ENCODE peak calls at places on chromosomes 13 and 19, in eight cellular contexts. C is HFF-Myc, J is AG04450, M is astrocyte of the cerebellum, R is cardiac fibroblast, W is neural crest cell, L is tibial artery, F is cardiac muscle cell. Z is an unnamed sample.

GRCh38 chr19:51587264-51588191 is 16.4 kb downstream of the ZNF175 start:
- DNase-seq in J (no peak), F (no peak), L (no peak), M (no peak), R (no peak), C (no peak), W (no peak), Z (no peak)

GRCh38 chr13:53854321-53854720 is 825.7 kb downstream of the OLFM4 start:
- DNase-seq in J (no peak), M (no peak), C (no peak), L (no peak), R (no peak), W (no peak), F (no peak), Z (no peak)

GRCh38 chr19:2387367-2388288 is 27.6 kb downstream of the TMPRSS9 start:
- DNase-seq in M (no peak), J (no peak), F (no peak), R (no peak), C (no peak), L (no peak), W (no peak), Z (peak; percentile 38)

GRCh38 chr19:51091895-51092873 is 9.5 kb upstream of the KLK14 start:
- DNase-seq in W (no peak), F (no peak), M (no peak), C (no peak), L (no peak), R (no peak), J (no peak), Z (no peak)

GRCh38 chr19:3375221-3376088 is 9.1 kb downstream of the NFIC start:
- DNase-seq in L (peak; percentile 99), W (no peak), F (no peak), M (no peak), J (no peak), R (peak; percentile 87), C (no peak), Z (no peak)

GRCh38 chr13:28493740-28494536 is 990 bp downstream of the FLT1 start:
- DNase-seq in L (no peak), F (peak; percentile 61), C (no peak), W (no peak), J (no peak), R (no peak), M (no peak), Z (peak; percentile 49)

GRCh38 chr13:47298506-47298905 is 401.7 kb upstream of the HTR2A start:
- DNase-seq in C (no peak), R (peak; percentile 17), W (no peak), M (no peak), L (no peak), J (no peak), F (no peak), Z (no peak)

GRCh38 chr19:10690351-10690781 is 10.9 kb upstream of the QTRT1 start:
- DNase-seq in F (no peak), J (no peak), C (no peak), M (no peak), L (peak; percentile 76), R (peak; percentile 57), W (no peak), Z (no peak)

GRCh38 chr19:4684312-4685095 is 14.4 kb upstream of the MYDGF start:
- DNase-seq in R (no peak), F (no peak), M (no peak), L (no peak), C (no peak), W (no peak), J (no peak), Z (no peak)

GRCh38 chr19:12800344-12800732 is 1.3 kb downstream of the PRDX2 start:
- DNase-seq in M (no peak), W (no peak), J (no peak), R (no peak), L (no peak), C (no peak), F (no peak), Z (no peak)

GRCh38 chr19:38793186-38793585 is 4.2 kb downstream of the LGALS7B start:
- DNase-seq in F (no peak), R (peak; percentile 55), W (no peak), M (no peak), J (no peak), C (no peak), L (no peak), Z (no peak)

GRCh38 chr19:5156231-5156986 is 184.2 kb downstream of the PTPRS start:
- DNase-seq in F (no peak), R (no peak), M (no peak), C (no peak), L (peak; percentile 62), W (no peak), J (no peak), Z (no peak)

GRCh38 chr19:43983912-43984686 is at the start of gene ZNF155:
- DNase-seq in F (peak; percentile 95), M (peak; percentile 97), C (peak; percentile 97), L (peak; percentile 95), W (peak; percentile 72), J (peak; percentile 91), R (peak; percentile 98), Z (peak; percentile 85)

GRCh38 chr13:93227280-93227905 is 786 bp downstream of the GPC6 start:
- DNase-seq in R (peak; percentile 67), F (peak; percentile 70), W (no peak), C (no peak), M (no peak), J (no peak), L (peak; percentile 70), Z (peak; percentile 35)

GRCh38 chr13:93226065-93226622 is 463 bp upstream of the GPC6 start:
- DNase-seq in J (no peak), L (no peak), R (no peak), C (no peak), F (peak; percentile 12), M (no peak), W (no peak), Z (no peak)

GRCh38 chr13:93225610-93226009 is 997 bp upstream of the GPC6 start:
- DNase-seq in J (no peak), C (no peak), L (no peak), R (no peak), W (no peak), F (no peak), M (no peak), Z (no peak)

GRCh38 chr13:93227906-93228801 is 1.5 kb downstream of the GPC6 start:
- DNase-seq in J (no peak), W (peak; percentile 67), L (peak; percentile 86), R (peak; percentile 93), F (peak; percentile 92), M (peak; percentile 75), C (no peak), Z (peak; percentile 82)

DNA sequence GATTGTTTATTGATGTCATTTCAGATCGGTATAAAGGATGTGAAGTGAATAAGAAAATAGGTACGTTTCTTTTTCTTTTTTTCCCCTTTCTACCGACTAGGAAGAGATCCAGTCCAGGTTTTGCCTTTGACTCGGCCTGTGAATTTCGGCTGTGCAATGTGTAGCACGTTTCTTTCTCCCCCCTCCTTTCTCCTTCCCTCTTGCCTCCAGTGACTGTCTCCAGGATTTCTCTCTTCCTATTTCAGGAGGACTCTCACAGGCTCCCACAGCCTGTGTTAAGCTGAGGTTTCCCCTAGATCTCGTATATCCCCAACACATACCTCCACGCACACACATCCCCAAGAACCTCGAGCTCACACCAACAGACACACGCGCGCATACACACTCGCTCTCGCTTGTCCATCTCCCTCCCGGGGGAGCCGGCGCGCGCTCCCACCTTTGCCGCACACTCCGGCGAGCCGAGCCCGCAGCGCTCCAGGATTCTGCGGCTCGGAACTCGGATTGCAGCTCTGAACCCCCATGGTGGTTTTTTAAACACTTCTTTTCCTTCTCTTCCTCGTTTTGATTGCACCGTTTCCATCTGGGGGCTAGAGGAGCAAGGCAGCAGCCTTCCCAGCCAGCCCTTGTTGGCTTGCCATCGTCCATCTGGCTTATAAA is at the start of gene GPC6:
- DNase-seq in M (peak; percentile 93), R (peak; percentile 96), L (peak; percentile 78), W (peak; percentile 57), C (peak; percentile 82), J (peak; percentile 88), F (peak; percentile 89), Z (peak; percentile 71)
- TF ChIP-seq CTCF in M (no peak), R (no peak), L (no peak), W (no peak), C (no peak), J (no peak), F (no peak), Z (no peak)

GRCh38 chr13:101799196-101799595 is 346.7 kb downstream of the ITGBL1 start:
- DNase-seq in C (no peak), W (no peak), R (no peak), L (no peak), F (no peak), M (no peak), J (no peak), Z (no peak)
- TF ChIP-seq CTCF in C (no peak), W (no peak), R (no peak), L (no peak), F (no peak), M (no peak), J (no peak), Z (no peak)

DNA sequence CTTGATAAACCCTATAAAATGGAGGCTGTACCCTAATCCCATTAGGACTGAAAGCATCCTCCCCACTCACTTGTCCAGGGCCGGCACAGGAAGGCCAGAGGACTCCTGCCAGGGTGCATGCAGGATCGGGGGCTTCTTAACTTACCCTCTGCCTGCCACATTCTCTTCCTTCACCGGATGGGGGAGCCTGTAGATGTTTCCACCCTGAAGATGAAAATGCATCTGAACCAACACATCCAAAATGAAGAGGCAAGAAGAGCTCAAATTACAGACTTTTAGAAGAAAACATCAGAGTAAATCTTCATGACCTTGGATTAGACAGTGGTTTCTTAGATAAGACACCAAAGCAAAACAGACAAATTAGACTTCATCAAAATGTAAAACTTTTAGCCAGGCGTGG is 25.9 kb upstream of the NAPA start:
- DNase-seq in W (no peak), M (peak; percentile 9), F (peak; percentile 35), L (no peak), J (peak; percentile 11), C (no peak), R (peak; percentile 66), Z (no peak)
- TF ChIP-seq CTCF in W (peak; percentile 26), M (peak; percentile 63), F (peak; percentile 50), L (peak; percentile 28), J (peak; percentile 62), C (peak; percentile 53), R (peak; percentile 41), Z (no peak)

GRCh38 chr19:23436944-23437343 is 41.7 kb upstream of the ZNF91 start:
- DNase-seq in L (no peak), W (no peak), R (no peak), M (no peak), F (no peak), C (no peak), J (no peak), Z (no peak)
- TF ChIP-seq CTCF in L (no peak), W (peak; percentile 29), R (peak; percentile 37), M (peak; percentile 33), F (no peak), C (no peak), J (peak; percentile 37), Z (no peak)

DNA sequence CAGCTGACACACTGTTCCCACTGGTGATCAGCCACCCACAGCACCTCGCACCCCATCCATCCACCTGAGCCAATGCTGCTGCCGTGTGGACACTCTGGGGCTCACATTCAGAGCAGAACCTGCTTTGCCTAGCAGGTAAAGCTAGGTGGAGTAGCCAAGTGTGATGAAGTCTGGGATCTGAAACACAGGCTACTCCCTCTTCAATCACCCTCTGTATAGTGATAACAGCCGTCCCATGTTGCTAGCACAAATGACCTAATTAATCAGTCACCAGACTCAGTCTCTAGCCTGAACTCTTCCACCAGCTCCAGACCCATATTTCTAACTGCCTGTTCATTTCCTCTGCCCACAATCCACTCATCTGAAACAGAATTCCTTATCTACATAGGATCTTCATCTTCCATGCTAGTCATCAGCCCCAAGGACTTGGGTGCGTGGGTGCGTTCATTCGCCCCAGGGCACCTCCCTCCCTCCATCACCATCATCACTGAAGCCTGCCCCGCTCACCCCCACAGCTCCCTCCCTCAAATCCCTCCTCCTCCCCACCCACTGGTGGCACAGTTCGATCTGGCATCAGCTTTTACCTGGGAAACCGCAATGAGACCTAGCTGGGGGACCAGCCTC is 19.8 kb downstream of the STK24 start:
- DNase-seq in W (no peak), M (no peak), J (no peak), F (no peak), C (no peak), R (no peak), L (peak; percentile 47), Z (no peak)
- TF ChIP-seq CTCF in W (no peak), M (no peak), J (no peak), F (no peak), C (no peak), R (no peak), L (no peak), Z (no peak)

Z was measured in glutamatergic neuron.